ENCODE peak calls at places on chromosomes 3 and 15, in six cellular contexts. I, F, P, S, G and T are unnamed samples.

GRCh38 chr3:139304383-139304782 is 39.4 kb upstream of the MRPS22 start:
- DNase-seq in I (no peak), F (no peak), P (no peak), S (no peak), G (no peak), T (no peak)

GRCh38 chr3:17765819-17766472 is 23.5 kb upstream of the TBC1D5 start:
- DNase-seq in I (no peak), F (no peak), P (no peak), S (no peak), G (peak), T (no peak)

GRCh38 chr3:58565621-58566397 is 11.4 kb downstream of the FAM107A start:
- DNase-seq in I (no peak), F (no peak), P (no peak), S (peak), G (no peak), T (no peak)

GRCh38 chr3:172103724-172104123 is 64.3 kb downstream of the FNDC3B start:
- DNase-seq in I (no peak), F (no peak), P (no peak), S (no peak), G (no peak), T (no peak)

GRCh38 chr15:31464216-31465082 is 137.8 kb downstream of the KLF13 start:
- DNase-seq in I (no peak), F (no peak), P (no peak), S (no peak), G (no peak), T (no peak)

GRCh38 chr15:63514533-63514943 is 10.1 kb downstream of the USP3 start:
- DNase-seq in I (no peak), F (no peak), P (peak), S (no peak), G (no peak), T (peak)

GRCh38 chr15:32042269-32042996 is 12.1 kb downstream of the CHRNA7 start:
- DNase-seq in I (no peak), F (peak), P (no peak), S (no peak), G (no peak), T (no peak)

GRCh38 chr15:28005004-28005527 is 94.0 kb downstream of the OCA2 start:
- DNase-seq in I (no peak), F (no peak), P (no peak), S (no peak), G (no peak), T (no peak)

DNA sequence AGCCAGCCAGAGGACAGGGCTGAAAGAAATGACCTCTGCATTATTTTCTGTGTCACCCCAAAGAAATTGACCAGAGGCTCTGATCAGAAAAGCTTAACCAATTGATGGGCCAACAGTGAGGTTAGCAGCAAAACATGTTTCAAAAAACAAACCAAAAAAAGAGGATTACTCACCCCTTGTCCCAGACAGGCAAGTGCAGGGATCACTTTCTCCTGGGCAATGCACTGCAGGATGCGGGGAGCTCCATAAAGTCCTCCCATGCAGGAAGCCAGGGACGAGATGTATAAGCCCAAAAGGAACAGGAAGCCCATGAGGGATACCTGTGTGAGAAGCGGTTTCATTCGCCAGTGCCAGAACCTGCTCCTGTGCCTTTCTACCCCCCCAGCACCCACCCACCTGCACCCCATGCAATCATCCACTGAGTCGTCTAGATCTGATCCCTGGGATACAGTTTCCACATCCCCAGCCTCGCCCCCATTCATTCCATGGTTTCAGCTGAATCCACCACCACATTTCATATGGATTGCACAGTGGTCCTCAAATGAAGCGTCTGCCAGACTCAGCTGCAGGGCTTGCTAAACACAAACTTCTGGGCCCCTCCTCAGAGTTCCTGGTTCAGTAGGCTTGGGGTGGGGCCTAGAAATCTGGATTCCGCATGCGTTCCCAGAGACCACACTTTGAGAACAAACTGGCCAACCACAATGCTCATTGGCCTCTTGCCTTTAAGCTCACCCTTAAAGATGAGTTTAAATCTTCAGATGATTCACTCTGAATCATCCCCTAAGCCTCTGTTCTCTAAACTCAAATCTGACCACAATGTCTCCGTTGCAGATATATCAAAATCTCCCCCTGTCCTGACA is 54.4 kb upstream of the HEG1 start:
- DNase-seq in I (no peak), F (no peak), P (no peak), S (peak), G (no peak), T (peak)
- TF ChIP-seq GABPA in I (no peak), F (no peak), P (no peak), S (no peak), G (no peak), T (no peak)

GRCh38 chr3:181009225-181009624 is 19.7 kb upstream of the DNAJC19 start:
- DNase-seq in I (no peak), F (no peak), P (no peak), S (no peak), G (no peak), T (no peak)
- TF ChIP-seq GABPA in I (no peak), F (no peak), P (no peak), S (no peak), G (no peak), T (no peak)

GRCh38 chr15:68379759-68380290 is 52.1 kb downstream of the ITGA11 start:
- DNase-seq in I (no peak), F (no peak), P (no peak), S (peak), G (no peak), T (no peak)
- TF ChIP-seq GABPA in I (no peak), F (no peak), P (no peak), S (no peak), G (no peak), T (no peak)

DNA sequence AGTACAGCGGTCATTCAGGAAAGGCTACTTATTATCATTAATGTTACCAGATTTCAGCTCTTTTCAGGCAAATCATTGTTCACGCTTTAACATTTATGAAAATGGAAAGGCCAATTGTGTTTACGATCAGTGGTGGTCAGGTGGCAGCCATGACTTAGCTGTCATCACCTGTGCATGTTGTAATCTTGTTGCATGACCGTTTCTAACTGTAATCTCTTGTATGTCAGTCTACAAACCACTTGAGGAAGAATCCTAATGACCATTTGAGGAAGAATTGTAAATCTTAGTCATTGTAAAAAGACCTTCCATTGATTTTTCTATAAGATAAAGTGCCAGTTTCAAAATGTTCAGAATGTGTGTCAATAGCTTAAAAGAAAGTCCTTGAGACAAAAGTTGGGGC is 100.4 kb downstream of the SERPINI1 start:
- DNase-seq in I (no peak), F (no peak), P (no peak), S (no peak), G (no peak), T (no peak)
- TF ChIP-seq GABPA in I (no peak), F (no peak), P (no peak), S (no peak), G (no peak), T (no peak)

DNA sequence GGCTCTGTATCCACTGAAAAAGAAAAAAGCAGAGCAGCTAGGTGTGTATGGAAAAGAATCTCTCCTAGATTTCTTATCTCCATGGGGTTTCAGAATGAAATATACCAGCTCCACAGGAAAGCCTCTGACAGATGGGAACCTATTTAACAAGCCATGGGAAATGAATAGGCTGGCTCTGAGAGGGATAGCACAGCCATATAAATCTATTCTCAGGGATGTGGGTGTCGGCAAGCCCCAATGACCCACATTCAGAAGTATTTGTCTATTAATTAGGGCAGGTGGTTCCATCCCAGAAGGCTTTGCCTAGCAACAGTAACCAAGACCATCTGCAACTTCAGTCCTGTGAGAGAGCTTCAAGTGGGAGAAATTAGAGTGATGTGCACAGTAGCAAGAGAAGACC is 694.1 kb downstream of the AGBL1 start:
- DNase-seq in I (no peak), F (no peak), P (no peak), S (no peak), G (no peak), T (no peak)
- TF ChIP-seq GABPA in I (no peak), F (no peak), P (no peak), S (no peak), G (no peak), T (no peak)

GRCh38 chr3:56890448-56891083 is 88.8 kb upstream of the ARHGEF3 start:
- DNase-seq in I (no peak), F (peak), P (no peak), S (no peak), G (no peak), T (no peak)

GRCh38 chr3:56889131-56889530 is 87.4 kb upstream of the ARHGEF3 start:
- DNase-seq in I (no peak), F (no peak), P (no peak), S (no peak), G (no peak), T (no peak)

GRCh38 chr3:56885879-56886647 is 84.3 kb upstream of the ARHGEF3 start:
- DNase-seq in I (no peak), F (no peak), P (no peak), S (no peak), G (no peak), T (no peak)

GRCh38 chr3:56885461-56885860 is 83.7 kb upstream of the ARHGEF3 start:
- DNase-seq in I (no peak), F (no peak), P (no peak), S (no peak), G (no peak), T (no peak)

GRCh38 chr3:56887402-56888025 is 85.8 kb upstream of the ARHGEF3 start:
- DNase-seq in I (no peak), F (no peak), P (no peak), S (no peak), G (no peak), T (no peak)
- TF ChIP-seq GABPA in I (no peak), F (no peak), P (no peak), S (no peak), G (no peak), T (no peak)

GRCh38 chr15:52652984-52653383 is 26.2 kb downstream of the ATOSA start:
- DNase-seq in I (no peak), F (no peak), P (no peak), S (no peak), G (no peak), T (no peak)

GRCh38 chr15:52651114-52651513 is 28.1 kb downstream of the ATOSA start:
- DNase-seq in I (no peak), F (no peak), P (no peak), S (no peak), G (no peak), T (no peak)

GRCh38 chr15:52651868-52652267 is 27.3 kb downstream of the ATOSA start:
- DNase-seq in I (peak), F (peak), P (peak), S (no peak), G (no peak), T (peak)

GRCh38 chr15:52652286-52652685 is 26.9 kb downstream of the ATOSA start:
- DNase-seq in I (no peak), F (no peak), P (no peak), S (no peak), G (no peak), T (no peak)

GRCh38 chr15:52653451-52653964 is 25.7 kb downstream of the ATOSA start:
- DNase-seq in I (no peak), F (no peak), P (no peak), S (no peak), G (no peak), T (no peak)
- TF ChIP-seq GABPA in I (no peak), F (no peak), P (no peak), S (no peak), G (no peak), T (no peak)

GRCh38 chr3:115602194-115602593 is 21.1 kb upstream of the GAP43 start:
- DNase-seq in I (no peak), F (no peak), P (no peak), S (no peak), G (no peak), T (no peak)
- TF ChIP-seq GABPA in I (no peak), F (no peak), P (no peak), S (no peak), G (no peak), T (no peak)

DNA sequence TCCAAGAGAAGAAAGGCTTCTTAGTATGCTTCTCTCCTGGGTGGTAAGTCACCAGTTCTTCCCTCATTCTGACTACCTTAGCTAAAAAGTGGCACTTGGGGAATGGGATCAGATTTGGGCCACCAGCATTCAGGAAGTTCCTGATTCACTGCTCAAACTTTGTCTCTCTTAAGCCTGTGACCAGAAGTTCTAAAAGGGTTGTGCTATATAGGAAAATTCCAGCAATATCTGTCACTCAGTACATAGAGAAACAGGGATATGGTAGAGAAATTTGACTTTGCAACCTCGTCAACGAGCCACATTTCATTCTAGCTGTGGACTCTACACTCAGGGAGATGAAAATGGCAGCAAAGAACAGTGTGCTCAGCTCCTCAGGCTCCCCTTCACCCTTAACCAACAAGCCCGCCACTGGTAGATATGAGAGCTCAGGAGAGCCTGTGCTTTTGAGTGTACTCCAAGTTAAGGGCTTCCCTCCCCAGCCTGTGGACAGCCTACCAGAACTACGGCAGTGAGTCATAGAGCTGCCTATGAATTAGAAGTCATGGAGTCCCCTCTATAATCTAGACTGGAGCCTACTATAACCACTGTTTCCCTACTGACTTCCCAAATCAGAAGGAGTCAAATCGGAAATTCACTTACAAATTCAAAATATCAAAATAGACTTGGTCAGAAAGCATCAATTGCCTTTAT is 52.6 kb upstream of the MYO5C start:
- DNase-seq in I (no peak), F (no peak), P (no peak), S (no peak), G (no peak), T (no peak)
- TF ChIP-seq GABPA in I (no peak), F (no peak), P (no peak), S (no peak), G (no peak), T (no peak)

GRCh38 chr15:70741677-70742293 is 21.6 kb downstream of the UACA start:
- DNase-seq in I (no peak), F (no peak), P (peak), S (no peak), G (no peak), T (no peak)
- TF ChIP-seq GABPA in I (no peak), F (no peak), P (no peak), S (no peak), G (no peak), T (no peak)